ENCODE peak calls at places on chromosome 20, in seven cellular contexts. V is activated naive CD8-positive, alpha-beta T cell treated with anti-CD3 and anti-CD28 coated beads, Interleukin-2, amount 50 U/mL, for 16 hours; A is activated T-cell treated with anti-CD3 and anti-CD28 coated beads for 1 hour; Q is fibroblast of lung; G is progenitor cell of endocrine pancreas; N is activated CD8-positive, alpha-beta T cell treated with anti-CD3 and anti-CD28 coated beads for 36 hours; R is neuronal stem cell. Y is an unnamed sample.

GRCh38 chr20:49649672-49650071 is 64.0 kb downstream of the B4GALT5 start:
- DNase-seq in V (no peak), A (no peak), Q (no peak), G (no peak), N (no peak), R (no peak), Y (no peak)

GRCh38 chr20:8104252-8104651 is 27.8 kb upstream of the PLCB1 start:
- DNase-seq in V (no peak), A (no peak), Q (no peak), G (no peak), N (no peak), R (no peak), Y (no peak)

GRCh38 chr20:25279403-25279802 is 31.5 kb downstream of the PYGB start:
- DNase-seq in V (no peak), A (no peak), Q (no peak), G (no peak), N (no peak), R (no peak), Y (no peak)

GRCh38 chr20:22827916-22828315 is 207.2 kb upstream of the SSTR4 start:
- DNase-seq in V (no peak), A (no peak), Q (no peak), G (no peak), N (no peak), R (no peak), Y (no peak)

GRCh38 chr20:33791959-33792597 is 19.1 kb upstream of the CHMP4B start:
- DNase-seq in V (peak; percentile 15), A (peak; percentile 46), Q (peak; percentile 44), G (peak; percentile 64), N (peak; percentile 60), R (no peak), Y (peak; percentile 16)

GRCh38 chr20:20699144-20699543 is 13.3 kb downstream of the RALGAPA2 start:
- DNase-seq in V (no peak), A (no peak), Q (no peak), G (no peak), N (no peak), R (no peak), Y (no peak)

GRCh38 chr20:46020515-46020914 is 8.5 kb upstream of the SLC12A5 start:
- DNase-seq in V (no peak), A (no peak), Q (no peak), G (no peak), N (no peak), R (no peak), Y (no peak)

GRCh38 chr20:50305636-50306477 is 115.2 kb downstream of the CEBPB start:
- DNase-seq in V (no peak), A (no peak), Q (peak; percentile 84), G (no peak), N (no peak), R (no peak), Y (no peak)

GRCh38 chr20:41080866-41081265 is 52.2 kb downstream of the TOP1 start:
- DNase-seq in V (no peak), A (no peak), Q (peak; percentile 36), G (no peak), N (no peak), R (no peak), Y (no peak)

GRCh38 chr20:23147964-23148720 is 62.0 kb upstream of the CD93 start:
- DNase-seq in V (no peak), A (no peak), Q (peak; percentile 89), G (no peak), N (peak; percentile 36), R (no peak), Y (no peak)

GRCh38 chr20:2285618-2286017 is 10.2 kb upstream of the TGM3 start:
- DNase-seq in V (no peak), A (no peak), Q (no peak), G (no peak), N (no peak), R (no peak), Y (no peak)

GRCh38 chr20:18705490-18705889 is 108.1 kb upstream of the SCP2D1 start:
- DNase-seq in V (no peak), A (no peak), Q (peak; percentile 21), G (no peak), N (no peak), R (no peak), Y (no peak)

GRCh38 chr20:46051556-46052323 is 22.7 kb downstream of the SLC12A5 start:
- DNase-seq in V (no peak), A (no peak), Q (no peak), G (no peak), N (no peak), R (no peak), Y (no peak)

GRCh38 chr20:63651942-63652191 is 1.4 kb downstream of the STMN3 start:
- DNase-seq in V (no peak), A (peak; percentile 41), Q (no peak), G (no peak), N (no peak), R (no peak), Y (no peak)

GRCh38 chr20:19815553-19815991 is 57.5 kb downstream of the RIN2 start:
- DNase-seq in V (no peak), A (no peak), Q (peak; percentile 91), G (no peak), N (no peak), R (no peak), Y (no peak)

GRCh38 chr20:25065044-25065624 is 7.2 kb upstream of the ACSS1 start:
- DNase-seq in V (no peak), A (no peak), Q (no peak), G (no peak), N (no peak), R (no peak), Y (no peak)

GRCh38 chr20:49747707-49748524 is 34.2 kb upstream of the B4GALT5 start:
- DNase-seq in V (no peak), A (no peak), Q (peak; percentile 53), G (no peak), N (no peak), R (no peak), Y (no peak)

GRCh38 chr20:12166053-12166717 is 248.5 kb downstream of the BTBD3 start:
- DNase-seq in V (no peak), A (no peak), Q (peak; percentile 96), G (no peak), N (no peak), R (no peak), Y (no peak)

GRCh38 chr20:13772529-13772928 is 12.2 kb downstream of the ESF1 start:
- DNase-seq in V (no peak), A (no peak), Q (no peak), G (no peak), N (no peak), R (no peak), Y (no peak)

GRCh38 chr20:2703716-2704475 is 11.3 kb downstream of the EBF4 start:
- DNase-seq in V (no peak), A (no peak), Q (no peak), G (no peak), N (no peak), R (no peak), Y (no peak)

GRCh38 chr20:28616354-28616753 is 2641.1 kb upstream of the DEFB115 start:
- DNase-seq in V (no peak), A (no peak), Q (no peak), G (no peak), N (no peak), R (no peak), Y (no peak)

GRCh38 chr20:48574383-48574782 is 253.4 kb downstream of the PREX1 start:
- DNase-seq in V (no peak), A (no peak), Q (no peak), G (no peak), N (no peak), R (peak; percentile 9), Y (no peak)

GRCh38 chr20:3686867-3687321 is 5.1 kb upstream of the ADAM33 start:
- DNase-seq in V (no peak), A (no peak), Q (peak; percentile 97), G (no peak), N (no peak), R (no peak), Y (no peak)

GRCh38 chr20:24981282-24981681 is 11.3 kb downstream of the APMAP start:
- DNase-seq in V (no peak), A (no peak), Q (no peak), G (no peak), N (no peak), R (no peak), Y (no peak)

GRCh38 chr20:38986663-38987062 is 24.5 kb downstream of the DHX35 start:
- DNase-seq in V (no peak), A (no peak), Q (peak; percentile 72), G (no peak), N (no peak), R (no peak), Y (no peak)

GRCh38 chr20:34538671-34539123 is 19.8 kb upstream of the MAP1LC3A start:
- DNase-seq in V (peak; percentile 26), A (peak; percentile 36), Q (peak; percentile 73), G (peak; percentile 52), N (peak; percentile 72), R (no peak), Y (no peak)

GRCh38 chr20:31515072-31515774 is 981 bp downstream of the HM13 start:
- DNase-seq in V (no peak), A (no peak), Q (no peak), G (no peak), N (no peak), R (no peak), Y (no peak)

GRCh38 chr20:45510242-45510862 is 5.1 kb downstream of the SPINT3 start:
- DNase-seq in V (no peak), A (no peak), Q (no peak), G (no peak), N (no peak), R (no peak), Y (no peak)

GRCh38 chr20:25626779-25627178 is 3.0 kb upstream of the NANP start:
- DNase-seq in V (no peak), A (no peak), Q (no peak), G (no peak), N (no peak), R (no peak), Y (no peak)

GRCh38 chr20:39660251-39660650 is 698.1 kb downstream of the DHX35 start:
- DNase-seq in V (no peak), A (no peak), Q (peak; percentile 1), G (no peak), N (no peak), R (no peak), Y (no peak)

GRCh38 chr20:54549523-54550326 is 74.3 kb downstream of the DOK5 start:
- DNase-seq in V (no peak), A (no peak), Q (no peak), G (no peak), N (no peak), R (no peak), Y (no peak)

GRCh38 chr20:38414769-38415450 is 20.2 kb downstream of the SNHG17 start:
- DNase-seq in V (no peak), A (no peak), Q (no peak), G (no peak), N (no peak), R (no peak), Y (no peak)

GRCh38 chr20:51434556-51435256 is 107.8 kb downstream of the NFATC2 start:
- DNase-seq in V (no peak), A (no peak), Q (peak; percentile 88), G (no peak), N (no peak), R (no peak), Y (no peak)

GRCh38 chr20:63536241-63536977 is 767 bp downstream of the PTK6 start:
- DNase-seq in V (no peak), A (no peak), Q (peak; percentile 28), G (no peak), N (no peak), R (peak; percentile 31), Y (no peak)

GRCh38 chr20:48732081-48732829 is 95.5 kb downstream of the PREX1 start:
- DNase-seq in V (no peak), A (no peak), Q (no peak), G (no peak), N (no peak), R (no peak), Y (no peak)

GRCh38 chr20:35007891-35008290 is 52.2 kb downstream of the MYH7B start:
- DNase-seq in V (no peak), A (no peak), Q (no peak), G (no peak), N (no peak), R (no peak), Y (no peak)

Y was measured in activated T-helper 1 cell treated with Interleukin-2 at 50 U/mL for 16 hours.